ENCODE peak calls at places on chromosomes 6 and 20, in six cellular contexts. One of them, this sample, is unnamed.
A peak's percentile ranks its signal among the peaks of the same experiment; 100 is the strongest.

GRCh38 chr6:53067799-53068442 is 2.7 kb downstream of the FBXO9 start:
- DNase-seq in H9: no peak
- DNase-seq in mesenchymal stem cell: peak; percentile 10
- DNase-seq in IMR-90: no peak
- DNase-seq in H1: no peak
- DNase-seq in mesendoderm: no peak
- DNase-seq in this sample: no peak

GRCh38 chr6:151807513-151808330 is at the start of gene ESR1:
- DNase-seq in H9: peak; percentile 87
- DNase-seq in mesenchymal stem cell: peak; percentile 2
- DNase-seq in IMR-90: no peak
- DNase-seq in H1: peak; percentile 70
- DNase-seq in mesendoderm: peak; percentile 71
- DNase-seq in this sample: no peak

GRCh38 chr6:168091381-168092264 is 12.6 kb upstream of the FRMD1 start:
- DNase-seq in H9: no peak
- DNase-seq in mesenchymal stem cell: no peak
- DNase-seq in IMR-90: no peak
- DNase-seq in H1: no peak
- DNase-seq in mesendoderm: no peak
- DNase-seq in this sample: no peak

GRCh38 chr6:56517155-56517745 is 125.4 kb downstream of the DST start:
- DNase-seq in H9: no peak
- DNase-seq in mesenchymal stem cell: peak; percentile 78
- DNase-seq in IMR-90: peak; percentile 84
- DNase-seq in H1: no peak
- DNase-seq in mesendoderm: no peak
- DNase-seq in this sample: no peak

GRCh38 chr6:90083891-90084290 is 189.6 kb downstream of the GJA10 start:
- DNase-seq in H9: no peak
- DNase-seq in mesenchymal stem cell: no peak
- DNase-seq in IMR-90: no peak
- DNase-seq in H1: no peak
- DNase-seq in mesendoderm: no peak
- DNase-seq in this sample: no peak

GRCh38 chr6:105609375-105609991 is 206.6 kb upstream of the PREP start:
- DNase-seq in H9: no peak
- DNase-seq in mesenchymal stem cell: peak; percentile 97
- DNase-seq in IMR-90: peak; percentile 92
- DNase-seq in H1: no peak
- DNase-seq in mesendoderm: no peak
- DNase-seq in this sample: no peak

GRCh38 chr6:108588586-108588985 is 27.9 kb downstream of the FOXO3 start:
- DNase-seq in H9: no peak
- DNase-seq in mesenchymal stem cell: peak; percentile 78
- DNase-seq in IMR-90: peak; percentile 67
- DNase-seq in H1: no peak
- DNase-seq in mesendoderm: peak; percentile 68
- DNase-seq in this sample: no peak

GRCh38 chr6:1856381-1856780 is 246.7 kb downstream of the FOXC1 start:
- DNase-seq in H9: no peak
- DNase-seq in mesenchymal stem cell: peak; percentile 5
- DNase-seq in IMR-90: peak; percentile 75
- DNase-seq in H1: no peak
- DNase-seq in mesendoderm: no peak
- DNase-seq in this sample: no peak

GRCh38 chr20:4082406-4083102 is 67.2 kb upstream of the RNF24 start:
- DNase-seq in H9: peak; percentile 79
- DNase-seq in mesenchymal stem cell: peak; percentile 89
- DNase-seq in IMR-90: peak; percentile 82
- DNase-seq in H1: no peak
- DNase-seq in mesendoderm: peak; percentile 97
- DNase-seq in this sample: peak; percentile 33

GRCh38 chr6:150641398-150642139 is 41.9 kb downstream of the PLEKHG1 start:
- DNase-seq in H9: no peak
- DNase-seq in mesenchymal stem cell: no peak
- DNase-seq in IMR-90: no peak
- DNase-seq in H1: no peak
- DNase-seq in mesendoderm: no peak
- DNase-seq in this sample: no peak

GRCh38 chr20:38126146-38126912 is 38.7 kb downstream of the TGM2 start:
- DNase-seq in H9: peak; percentile 17
- DNase-seq in mesenchymal stem cell: peak; percentile 54
- DNase-seq in IMR-90: no peak
- DNase-seq in H1: no peak
- DNase-seq in mesendoderm: no peak
- DNase-seq in this sample: no peak

GRCh38 chr20:62069741-62070216 is 4.1 kb upstream of the TAF4 start:
- DNase-seq in H9: no peak
- DNase-seq in mesenchymal stem cell: peak; percentile 38
- DNase-seq in IMR-90: peak; percentile 70
- DNase-seq in H1: no peak
- DNase-seq in mesendoderm: no peak
- DNase-seq in this sample: no peak

GRCh38 chr6:152112503-152113261 is 305.2 kb downstream of the ESR1 start:
- DNase-seq in H9: no peak
- DNase-seq in mesenchymal stem cell: no peak
- DNase-seq in IMR-90: no peak
- DNase-seq in H1: no peak
- DNase-seq in mesendoderm: no peak
- DNase-seq in this sample: no peak

GRCh38 chr6:168709991-168710390 is 269.0 kb downstream of the SMOC2 start:
- DNase-seq in H9: no peak
- DNase-seq in mesenchymal stem cell: no peak
- DNase-seq in IMR-90: no peak
- DNase-seq in H1: no peak
- DNase-seq in mesendoderm: no peak
- DNase-seq in this sample: no peak

GRCh38 chr6:136063095-136063494 is 187.0 kb downstream of the MTFR2 start:
- DNase-seq in H9: no peak
- DNase-seq in mesenchymal stem cell: peak; percentile 36
- DNase-seq in IMR-90: peak; percentile 70
- DNase-seq in H1: no peak
- DNase-seq in mesendoderm: no peak
- DNase-seq in this sample: no peak

GRCh38 chr20:37498066-37498702 is 22.9 kb upstream of the NNAT start:
- DNase-seq in H9: no peak
- DNase-seq in mesenchymal stem cell: peak; percentile 22
- DNase-seq in IMR-90: peak; percentile 43
- DNase-seq in H1: no peak
- DNase-seq in mesendoderm: no peak
- DNase-seq in this sample: no peak

GRCh38 chr6:157614026-157614484 is 209.0 kb upstream of the SNX9 start:
- DNase-seq in H9: no peak
- DNase-seq in mesenchymal stem cell: peak; percentile 13
- DNase-seq in IMR-90: peak; percentile 41
- DNase-seq in H1: no peak
- DNase-seq in mesendoderm: no peak
- DNase-seq in this sample: no peak

GRCh38 chr20:1894951-1895673 is at the start of gene SIRPA:
- DNase-seq in H9: peak; percentile 48
- DNase-seq in mesenchymal stem cell: peak; percentile 80
- DNase-seq in IMR-90: peak; percentile 64
- DNase-seq in H1: peak; percentile 62
- DNase-seq in mesendoderm: peak; percentile 61
- DNase-seq in this sample: peak; percentile 45

GRCh38 chr6:137550527-137550926 is 56.3 kb upstream of the OLIG3 start:
- DNase-seq in H9: no peak
- DNase-seq in mesenchymal stem cell: no peak
- DNase-seq in IMR-90: no peak
- DNase-seq in H1: peak; percentile 48
- DNase-seq in mesendoderm: no peak
- DNase-seq in this sample: no peak

GRCh38 chr6:151637814-151638213 is 144.0 kb downstream of the CCDC170 start:
- DNase-seq in H9: no peak
- DNase-seq in mesenchymal stem cell: no peak
- DNase-seq in IMR-90: no peak
- DNase-seq in H1: no peak
- DNase-seq in mesendoderm: no peak
- DNase-seq in this sample: no peak

GRCh38 chr20:25039697-25040437 is 18.1 kb downstream of the ACSS1 start:
- DNase-seq in H9: no peak
- DNase-seq in mesenchymal stem cell: peak; percentile 4
- DNase-seq in IMR-90: peak; percentile 44
- DNase-seq in H1: no peak
- DNase-seq in mesendoderm: no peak
- DNase-seq in this sample: no peak

GRCh38 chr20:57425150-57426013 is 34.2 kb downstream of the RBM38 start:
- DNase-seq in H9: peak; percentile 58
- DNase-seq in mesenchymal stem cell: no peak
- DNase-seq in IMR-90: peak; percentile 8
- DNase-seq in H1: no peak
- DNase-seq in mesendoderm: peak; percentile 29
- DNase-seq in this sample: no peak

GRCh38 chr6:157648561-157648960 is 174.5 kb upstream of the SNX9 start:
- DNase-seq in H9: no peak
- DNase-seq in mesenchymal stem cell: peak; percentile 15
- DNase-seq in IMR-90: peak; percentile 37
- DNase-seq in H1: no peak
- DNase-seq in mesendoderm: no peak
- DNase-seq in this sample: no peak

GRCh38 chr20:38113401-38114325 is 51.4 kb downstream of the TGM2 start:
- DNase-seq in H9: peak; percentile 79
- DNase-seq in mesenchymal stem cell: no peak
- DNase-seq in IMR-90: no peak
- DNase-seq in H1: peak; percentile 79
- DNase-seq in mesendoderm: peak; percentile 88
- DNase-seq in this sample: no peak

GRCh38 chr6:51049288-51049982 is 230.8 kb downstream of the TFAP2B start:
- DNase-seq in H9: no peak
- DNase-seq in mesenchymal stem cell: no peak
- DNase-seq in IMR-90: no peak
- DNase-seq in H1: no peak
- DNase-seq in mesendoderm: no peak
- DNase-seq in this sample: no peak

DNA sequence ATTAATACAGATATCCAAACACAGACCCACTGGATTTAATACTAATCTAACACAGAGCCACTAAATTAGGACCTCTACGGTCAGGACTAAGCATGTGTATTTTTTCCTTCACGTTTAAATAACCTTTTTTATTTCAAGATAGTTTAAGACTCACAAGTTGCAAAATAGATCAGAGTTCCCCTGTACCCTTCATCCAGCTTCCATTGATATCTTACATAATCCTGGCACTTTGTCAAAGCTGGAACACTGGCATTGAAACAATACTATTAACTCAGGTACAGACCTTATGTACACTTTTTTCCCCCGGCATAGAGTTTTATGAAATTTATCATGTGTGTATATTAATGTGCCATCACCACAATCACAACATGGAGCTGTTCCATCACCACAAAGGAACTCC is 2.1 kb downstream of the C6orf163 start:
- DNase-seq in H9: no peak
- DNase-seq in mesenchymal stem cell: no peak
- DNase-seq in IMR-90: no peak
- DNase-seq in H1: no peak
- DNase-seq in mesendoderm: no peak
- DNase-seq in this sample: no peak
- H2BK15ac ChIP-seq in H9: no peak overlapping the region
- H2BK15ac ChIP-seq in mesenchymal stem cell: no peak overlapping the region
- H2BK15ac ChIP-seq in IMR-90: no peak overlapping the region
- H2BK15ac ChIP-seq in H1: no peak overlapping the region
- H2BK15ac ChIP-seq in mesendoderm: no peak overlapping the region
- H2BK15ac ChIP-seq in this sample: no peak overlapping the region

GRCh38 chr6:28218312-28219248 is 6.5 kb upstream of the ZSCAN9 start:
- DNase-seq in H9: peak; percentile 69
- DNase-seq in mesenchymal stem cell: peak; percentile 63
- DNase-seq in IMR-90: peak; percentile 61
- DNase-seq in H1: peak; percentile 72
- DNase-seq in mesendoderm: peak; percentile 64
- DNase-seq in this sample: peak; percentile 18

GRCh38 chr6:28220164-28221133 is 4.6 kb upstream of the ZSCAN9 start:
- DNase-seq in H9: no peak
- DNase-seq in mesenchymal stem cell: no peak
- DNase-seq in IMR-90: peak; percentile 22
- DNase-seq in H1: no peak
- DNase-seq in mesendoderm: no peak
- DNase-seq in this sample: no peak

GRCh38 chr6:28225056-28225834 is at the start of gene ZSCAN9:
- DNase-seq in H9: peak; percentile 84
- DNase-seq in mesenchymal stem cell: peak; percentile 89
- DNase-seq in IMR-90: peak; percentile 89
- DNase-seq in H1: peak; percentile 82
- DNase-seq in mesendoderm: peak; percentile 92
- DNase-seq in this sample: peak; percentile 84

GRCh38 chr6:28226460-28226859 is 1.4 kb downstream of the ZSCAN9 start:
- DNase-seq in H9: no peak
- DNase-seq in mesenchymal stem cell: no peak
- DNase-seq in IMR-90: no peak
- DNase-seq in H1: no peak
- DNase-seq in mesendoderm: no peak
- DNase-seq in this sample: no peak

GRCh38 chr6:28224131-28225055 is 682 bp upstream of the ZSCAN9 start:
- DNase-seq in H9: no peak
- DNase-seq in mesenchymal stem cell: peak; percentile 11
- DNase-seq in IMR-90: no peak
- DNase-seq in H1: no peak
- DNase-seq in mesendoderm: no peak
- DNase-seq in this sample: no peak
- H3K9ac ChIP-seq in H9: peak overlapping the region; percentile 69
- H3K9ac ChIP-seq in mesenchymal stem cell: peak overlapping the region; percentile 95
- H3K9ac ChIP-seq in IMR-90: peak overlapping the region; percentile 82
- H3K9ac ChIP-seq in H1: no peak overlapping the region
- H3K9ac ChIP-seq in mesendoderm: peak overlapping the region; percentile 92
- H3K9ac ChIP-seq in this sample: no peak overlapping the region

DNA sequence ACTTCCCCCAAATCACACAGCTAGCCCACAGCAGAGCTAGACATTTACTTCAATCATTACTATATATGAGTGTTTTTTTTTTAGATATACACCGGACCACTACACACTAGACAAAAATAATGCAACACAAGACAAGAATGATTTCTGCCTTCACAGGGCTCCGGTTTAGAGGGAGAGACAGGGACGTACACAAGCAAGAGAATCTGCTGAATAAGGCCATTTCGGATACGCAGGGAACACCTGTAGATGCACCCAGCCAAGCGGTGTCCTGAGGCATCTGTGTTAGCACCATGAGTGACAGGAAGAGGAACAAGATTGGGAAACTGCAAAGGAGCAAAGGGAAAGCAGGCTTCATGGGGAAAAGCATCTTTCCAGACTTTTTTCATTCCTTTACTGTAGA is 45.7 kb downstream of the HS3ST5 start:
- DNase-seq in H9: no peak
- DNase-seq in mesenchymal stem cell: no peak
- DNase-seq in IMR-90: no peak
- DNase-seq in H1: no peak
- DNase-seq in mesendoderm: no peak
- DNase-seq in this sample: no peak
- H3K27ac ChIP-seq in H9: no peak overlapping the region
- H3K27ac ChIP-seq in mesenchymal stem cell: no peak overlapping the region
- H3K27ac ChIP-seq in IMR-90: no peak overlapping the region
- H3K27ac ChIP-seq in H1: no peak overlapping the region
- H3K27ac ChIP-seq in mesendoderm: no peak overlapping the region
- H3K27ac ChIP-seq in this sample: no peak overlapping the region

DNA sequence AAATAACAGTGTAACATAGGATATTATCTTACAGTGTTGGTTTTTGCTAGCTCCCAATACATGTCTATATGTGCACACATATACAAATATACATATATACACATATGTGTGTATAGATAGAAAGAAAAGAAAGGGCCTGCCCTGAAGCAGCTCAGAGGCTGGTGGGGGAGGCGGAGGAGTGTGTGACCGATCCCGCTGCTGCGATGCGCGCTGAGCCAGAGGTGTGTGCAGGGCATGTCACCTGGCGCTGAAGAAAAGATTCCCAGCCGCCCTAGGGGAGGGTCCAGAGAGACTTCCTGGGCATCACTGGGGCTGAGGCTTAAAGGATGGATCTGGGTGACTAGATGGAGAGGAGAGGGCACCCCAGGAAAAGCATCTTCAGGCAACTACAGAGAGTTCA is 110.2 kb downstream of the FAM50B start:
- DNase-seq in H9: no peak
- DNase-seq in mesenchymal stem cell: no peak
- DNase-seq in IMR-90: no peak
- DNase-seq in H1: no peak
- DNase-seq in mesendoderm: no peak
- DNase-seq in this sample: no peak
- H2BK15ac ChIP-seq in H9: no peak overlapping the region
- H2BK15ac ChIP-seq in mesenchymal stem cell: no peak overlapping the region
- H2BK15ac ChIP-seq in IMR-90: no peak overlapping the region
- H2BK15ac ChIP-seq in H1: no peak overlapping the region
- H2BK15ac ChIP-seq in mesendoderm: no peak overlapping the region
- H2BK15ac ChIP-seq in this sample: no peak overlapping the region

This sample was measured in neuronal stem cell.